ENCODE peak calls at places on chromosome 13, in six cellular contexts. L is brain microvascular endothelial cell; P is lung; H is epithelial cell of esophagus; F is DMS153; N is CD4-positive, alpha-beta T cell. S is an unnamed sample.

GRCh38 chr13:20550799-20551198 is 16.2 kb upstream of the IFT88 start:
- DNase-seq in L (no peak), P (no peak), H (no peak), F (no peak), N (no peak), S (no peak)

GRCh38 chr13:110405597-110406450 is 98.7 kb downstream of the COL4A2 start:
- DNase-seq in L (no peak), P (no peak), H (no peak), F (no peak), N (no peak), S (no peak)

GRCh38 chr13:83312194-83312593 is 570.1 kb downstream of the SLITRK1 start:
- DNase-seq in L (peak), P (no peak), H (peak), F (no peak), N (no peak), S (no peak)

GRCh38 chr13:46288570-46289259 is 77.0 kb downstream of the LRRC63 start:
- DNase-seq in L (peak), P (no peak), H (peak), F (peak), N (no peak), S (peak)

GRCh38 chr13:95195146-95195545 is 106.1 kb downstream of the ABCC4 start:
- DNase-seq in L (no peak), P (no peak), H (no peak), F (no peak), N (no peak), S (no peak)

GRCh38 chr13:100100115-100100879 is 11.4 kb downstream of the PCCA start:
- DNase-seq in L (peak), P (no peak), H (peak), F (no peak), N (no peak), S (no peak)

GRCh38 chr13:23905766-23906165 is 8.5 kb upstream of the C1QTNF9B start:
- DNase-seq in L (no peak), P (no peak), H (no peak), F (no peak), N (no peak), S (no peak)

GRCh38 chr13:35630551-35631275 is 154.2 kb upstream of the MAB21L1 start:
- DNase-seq in L (peak), P (no peak), H (peak), F (peak), N (no peak), S (no peak)

GRCh38 chr13:110319774-110320509 is 12.9 kb downstream of the COL4A2 start:
- DNase-seq in L (peak), P (no peak), H (peak), F (no peak), N (no peak), S (no peak)

GRCh38 chr13:34156841-34157365 is 339.0 kb downstream of the RFC3 start:
- DNase-seq in L (peak), P (peak), H (peak), F (peak), N (no peak), S (peak)

GRCh38 chr13:110907951-110908898 is 6.6 kb downstream of the ANKRD10 start:
- DNase-seq in L (no peak), P (no peak), H (peak), F (peak), N (no peak), S (no peak)

S was measured in SHP77 treated with DMSO at 0.1 percent for 48 hours.